ENCODE peak calls at places on chromosome 14, in eight cellular contexts. I is A549, H is neuronal stem cell, D is heart left ventricle, N is GM23248, M is right lobe of liver, V is transverse colon, F is ascending aorta. U is an unnamed sample.
A peak's percentile ranks its signal among the peaks of the same experiment; 100 is the strongest.

GRCh38 chr14:54599932-54600331 is 33.0 kb downstream of the SAMD4A start:
- DNase-seq in F (no peak), D (no peak), H (no peak), N (peak; percentile 35), I (no peak), V (no peak), M (no peak), U (no peak)

GRCh38 chr14:54591461-54592245 is 24.7 kb downstream of the SAMD4A start:
- DNase-seq in I (no peak), H (no peak), N (peak; percentile 73), V (no peak), M (no peak), D (no peak), F (no peak), U (no peak)

GRCh38 chr14:60616326-60617044 is 32.8 kb downstream of the SIX1 start:
- DNase-seq in D (no peak), I (no peak), N (no peak), F (no peak), M (no peak), V (no peak), H (no peak), U (no peak)

GRCh38 chr14:63134801-63135200 is 69.4 kb upstream of the RHOJ start:
- DNase-seq in N (peak; percentile 0), D (no peak), V (no peak), M (no peak), H (peak; percentile 4), F (no peak), I (no peak), U (no peak)

GRCh38 chr14:24315243-24315806 is 4.0 kb downstream of the LTB4R start:
- DNase-seq in I (no peak), F (no peak), M (no peak), H (no peak), N (no peak), D (peak; percentile 24), V (no peak), U (no peak)

GRCh38 chr14:45678163-45678562 is 425.2 kb upstream of the MIS18BP1 start:
- DNase-seq in F (no peak), D (no peak), N (no peak), V (no peak), I (no peak), M (no peak), H (no peak), U (no peak)

GRCh38 chr14:104329793-104330192 is 191.4 kb downstream of the KIF26A start:
- DNase-seq in H (no peak), M (no peak), D (no peak), N (no peak), F (no peak), I (no peak), V (no peak), U (no peak)

GRCh38 chr14:86055512-86055911 is 525.6 kb downstream of the FLRT2 start:
- DNase-seq in F (no peak), D (no peak), N (no peak), I (no peak), H (no peak), V (no peak), M (no peak), U (no peak)

GRCh38 chr14:24051789-24052655 is at the start of gene CARMIL3:
- DNase-seq in D (peak; percentile 58), N (peak; percentile 71), F (no peak), H (peak; percentile 69), I (peak; percentile 62), V (peak; percentile 72), M (peak; percentile 61), U (peak; percentile 71)

GRCh38 chr14:57189070-57189469 is 79.6 kb downstream of the EXOC5 start:
- DNase-seq in N (peak; percentile 45), I (peak; percentile 6), H (no peak), V (no peak), D (no peak), M (no peak), F (no peak), U (no peak)

GRCh38 chr14:60134702-60135101 is 30.5 kb downstream of the DHRS7 start:
- DNase-seq in N (no peak), D (no peak), M (no peak), H (no peak), F (no peak), I (no peak), V (no peak), U (no peak)

GRCh38 chr14:92469515-92469914 is 44.1 kb upstream of the RIN3 start:
- DNase-seq in V (no peak), M (no peak), I (no peak), F (no peak), D (no peak), N (no peak), H (no peak), U (no peak)

DNA sequence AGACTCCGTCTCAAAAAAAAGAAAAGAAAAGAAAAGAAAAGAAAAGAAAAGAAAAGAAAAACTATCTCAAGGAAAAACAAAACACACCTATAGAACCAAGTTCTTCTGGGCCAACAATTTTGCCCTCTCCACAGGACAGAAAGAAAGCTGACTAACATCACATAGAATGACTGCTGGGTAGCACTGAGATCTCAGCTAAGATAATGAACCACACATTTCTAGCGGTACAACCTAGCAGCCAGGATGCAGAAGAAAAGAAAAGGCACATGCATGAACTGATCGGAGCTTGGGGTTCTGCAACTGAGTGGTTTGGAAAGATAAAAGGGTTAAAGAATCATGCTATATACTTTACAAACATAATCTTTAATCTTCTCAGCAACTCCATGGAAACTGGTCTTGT is 19.5 kb downstream of the TMED10 start:
- DNase-seq in I (no peak), D (no peak), N (no peak), H (no peak), F (no peak), V (no peak), M (no peak), U (no peak)
- H3K27ac ChIP-seq in I (no peak overlapping the region), D (no peak overlapping the region), N (no peak overlapping the region), H (no peak overlapping the region), F (no peak overlapping the region), V (no peak overlapping the region), M (no peak overlapping the region), U (no peak overlapping the region)

GRCh38 chr14:102138535-102138934 is 1.2 kb upstream of the WDR20 start:
- DNase-seq in V (no peak), D (no peak), I (no peak), H (no peak), M (no peak), F (no peak), N (no peak), U (no peak)
- H3K4me3 ChIP-seq in V (no peak overlapping the region), D (no peak overlapping the region), I (peak overlapping the region; percentile 95), H (peak overlapping the region; percentile 91), M (peak overlapping the region; percentile 100), F (peak overlapping the region; percentile 99), N (peak overlapping the region; percentile 86), U (peak overlapping the region; percentile 100)

DNA sequence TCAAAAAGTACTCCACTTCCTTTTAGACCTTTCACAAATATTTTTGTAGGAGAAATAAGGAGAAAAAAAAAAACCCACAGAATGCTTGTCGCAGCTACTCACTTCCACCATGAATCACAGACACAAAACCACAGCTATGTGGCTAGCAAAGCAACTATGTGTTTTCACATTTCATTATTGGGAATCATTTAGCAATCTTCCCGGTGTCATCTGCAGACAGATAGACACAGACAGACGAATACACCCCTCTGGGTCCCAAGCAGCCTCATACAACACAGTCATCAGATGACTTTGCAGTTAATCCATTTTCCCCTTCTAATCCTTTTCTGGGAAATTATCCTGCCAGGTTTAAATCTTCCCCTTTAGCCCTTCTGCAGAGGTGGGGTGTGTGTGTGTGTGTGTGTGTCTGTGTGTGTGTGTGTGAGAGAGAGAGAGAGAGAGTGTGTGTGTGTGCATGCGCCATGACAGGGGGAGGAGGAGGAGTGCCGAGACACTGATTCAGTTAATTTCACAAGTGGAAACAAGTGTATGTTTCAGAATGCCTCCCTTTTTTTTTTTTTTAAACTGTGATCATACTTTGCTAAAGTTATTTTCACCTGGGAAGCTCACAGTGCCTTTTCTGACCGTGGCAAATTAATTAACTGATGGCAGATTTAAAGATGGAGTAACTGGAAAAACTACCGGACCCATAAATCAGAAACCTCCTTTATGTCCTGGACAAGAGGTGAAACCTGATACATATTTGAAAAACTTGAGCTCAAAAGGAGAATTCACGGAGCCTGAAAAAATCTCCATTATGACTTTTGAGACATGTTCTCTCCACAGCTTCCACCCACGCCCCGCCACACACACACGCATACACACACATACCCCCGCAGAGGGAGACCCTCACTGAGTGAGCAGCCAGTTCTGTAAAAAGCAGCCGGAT is 39.9 kb downstream of the LTBP2 start:
- DNase-seq in H (no peak), I (peak; percentile 74), D (peak; percentile 40), N (peak; percentile 98), V (peak; percentile 21), M (no peak), F (peak; percentile 83), U (no peak)
- H3K4me1 ChIP-seq in H (peaks cover 10% of the 10 kb centered on the region), I (peaks cover 82% of the 10 kb centered on the region), D (peaks cover 67% of the 10 kb centered on the region), N (peaks cover 83% of the 10 kb centered on the region), V (peaks cover 7% of the 10 kb centered on the region), M (no peaks in the 10 kb centered on the region), F (peaks cover 48% of the 10 kb centered on the region), U (peaks cover 13% of the 10 kb centered on the region)

GRCh38 chr14:49870908-49871307 is 18.3 kb upstream of the NEMF start:
- DNase-seq in H (no peak), D (no peak), M (no peak), N (no peak), I (no peak), V (no peak), F (no peak), U (no peak)
- H3K27ac ChIP-seq in H (no peak overlapping the region), D (no peak overlapping the region), M (no peak overlapping the region), N (no peak overlapping the region), I (no peak overlapping the region), V (no peak overlapping the region), F (no peak overlapping the region), U (no peak overlapping the region)

GRCh38 chr14:70885343-70886014 is 21.8 kb upstream of the PCNX1 start:
- DNase-seq in V (no peak), D (no peak), I (no peak), N (no peak), F (no peak), M (no peak), H (no peak), U (no peak)
- H3K4me3 ChIP-seq in V (no peak overlapping the region), D (no peak overlapping the region), I (no peak overlapping the region), N (no peak overlapping the region), F (no peak overlapping the region), M (no peak overlapping the region), H (no peak overlapping the region), U (no peak overlapping the region)

DNA sequence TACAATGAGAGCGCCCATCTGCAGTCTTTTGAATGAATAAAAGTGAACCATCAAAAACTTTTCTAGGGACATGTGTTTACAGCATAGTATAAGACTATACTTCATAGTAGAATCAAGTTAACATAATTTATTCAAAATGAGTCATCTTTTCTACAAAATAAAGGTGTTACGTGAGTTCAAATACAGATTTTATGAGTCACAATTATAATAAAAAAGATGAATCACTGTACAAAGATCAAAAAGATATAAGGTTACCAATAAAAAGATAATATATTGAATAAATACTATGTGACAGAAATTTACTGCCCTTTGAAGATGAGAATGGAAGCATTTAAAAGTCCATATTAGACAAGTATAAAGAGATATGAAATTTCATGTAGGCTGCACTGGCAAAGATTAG is 2.8 kb downstream of the MBIP start:
- DNase-seq in N (peak; percentile 35), I (peak; percentile 5), M (no peak), D (no peak), H (no peak), F (no peak), V (no peak), U (no peak)
- H3K4me1 ChIP-seq in N (peaks cover 24% of the 10 kb centered on the region), I (peaks cover 23% of the 10 kb centered on the region), M (no peaks in the 10 kb centered on the region), D (peaks cover 16% of the 10 kb centered on the region), H (peaks cover 6% of the 10 kb centered on the region), F (no peaks in the 10 kb centered on the region), V (peaks cover 21% of the 10 kb centered on the region), U (peaks cover 31% of the 10 kb centered on the region)

GRCh38 chr14:67602995-67603545 is 3.0 kb upstream of the PIGH start:
- DNase-seq in H (no peak), F (no peak), N (no peak), V (no peak), D (no peak), I (no peak), M (no peak), U (no peak)
- H3K27ac ChIP-seq in H (no peak overlapping the region), F (no peak overlapping the region), N (no peak overlapping the region), V (no peak overlapping the region), D (no peak overlapping the region), I (no peak overlapping the region), M (no peak overlapping the region), U (no peak overlapping the region)

GRCh38 chr14:22926316-22926715 is 2.9 kb downstream of the PRMT5 start:
- DNase-seq in V (peak; percentile 48), H (no peak), M (no peak), N (peak; percentile 64), F (no peak), I (no peak), D (no peak), U (no peak)
- H3K4me3 ChIP-seq in V (no peak overlapping the region), H (no peak overlapping the region), M (no peak overlapping the region), N (no peak overlapping the region), F (no peak overlapping the region), I (no peak overlapping the region), D (no peak overlapping the region), U (no peak overlapping the region)